ENCODE peak calls at places on chromosome 7, in six cellular contexts. One of them, this sample, is unnamed.

GRCh38 chr7:66099551-66100407 is 14.9 kb upstream of the CRCP start:
- DNase-seq in activated CD8-positive, alpha-beta T cell treated with anti-CD3 and anti-CD28 coated beads, Interleukin-2, amount 10 ng/mL, durations not matched to agents 7 days and 5 days: peak
- DNase-seq in naive thymus-derived CD8-positive, alpha-beta T cell: peak
- DNase-seq in CD4-positive, CD25-positive, alpha-beta regulatory T cell: peak
- DNase-seq in NCI-H1092: peak
- DNase-seq in germinal center: no peak
- DNase-seq in this sample: peak

GRCh38 chr7:55245271-55245723 is 119.8 kb upstream of the LANCL2 start:
- DNase-seq in naive thymus-derived CD8-positive, alpha-beta T cell: no peak
- DNase-seq in NCI-H1092: no peak
- DNase-seq in CD4-positive, CD25-positive, alpha-beta regulatory T cell: no peak
- DNase-seq in germinal center: no peak
- DNase-seq in activated CD8-positive, alpha-beta T cell treated with anti-CD3 and anti-CD28 coated beads, Interleukin-2, amount 10 ng/mL, durations not matched to agents 7 days and 5 days: peak
- DNase-seq in this sample: no peak

GRCh38 chr7:2943851-2944601 is 99.6 kb downstream of the CARD11 start:
- DNase-seq in NCI-H1092: no peak
- DNase-seq in naive thymus-derived CD8-positive, alpha-beta T cell: no peak
- DNase-seq in CD4-positive, CD25-positive, alpha-beta regulatory T cell: no peak
- DNase-seq in germinal center: no peak
- DNase-seq in activated CD8-positive, alpha-beta T cell treated with anti-CD3 and anti-CD28 coated beads, Interleukin-2, amount 10 ng/mL, durations not matched to agents 7 days and 5 days: no peak
- DNase-seq in this sample: no peak

GRCh38 chr7:128427289-128427891 is 17.6 kb upstream of the IMPDH1 start:
- DNase-seq in CD4-positive, CD25-positive, alpha-beta regulatory T cell: no peak
- DNase-seq in activated CD8-positive, alpha-beta T cell treated with anti-CD3 and anti-CD28 coated beads, Interleukin-2, amount 10 ng/mL, durations not matched to agents 7 days and 5 days: peak
- DNase-seq in naive thymus-derived CD8-positive, alpha-beta T cell: peak
- DNase-seq in NCI-H1092: peak
- DNase-seq in germinal center: peak
- DNase-seq in this sample: peak

GRCh38 chr7:48250441-48250951 is 79.2 kb downstream of the ABCA13 start:
- DNase-seq in activated CD8-positive, alpha-beta T cell treated with anti-CD3 and anti-CD28 coated beads, Interleukin-2, amount 10 ng/mL, durations not matched to agents 7 days and 5 days: no peak
- DNase-seq in NCI-H1092: no peak
- DNase-seq in germinal center: no peak
- DNase-seq in naive thymus-derived CD8-positive, alpha-beta T cell: no peak
- DNase-seq in CD4-positive, CD25-positive, alpha-beta regulatory T cell: no peak
- DNase-seq in this sample: no peak

GRCh38 chr7:131553906-131554305 is 2.5 kb downstream of the PODXL start:
- DNase-seq in activated CD8-positive, alpha-beta T cell treated with anti-CD3 and anti-CD28 coated beads, Interleukin-2, amount 10 ng/mL, durations not matched to agents 7 days and 5 days: no peak
- DNase-seq in CD4-positive, CD25-positive, alpha-beta regulatory T cell: no peak
- DNase-seq in germinal center: no peak
- DNase-seq in NCI-H1092: no peak
- DNase-seq in naive thymus-derived CD8-positive, alpha-beta T cell: no peak
- DNase-seq in this sample: no peak

GRCh38 chr7:142412551-142413193 is 154.8 kb upstream of the PRSS58 start:
- DNase-seq in germinal center: peak
- DNase-seq in naive thymus-derived CD8-positive, alpha-beta T cell: peak
- DNase-seq in NCI-H1092: no peak
- DNase-seq in CD4-positive, CD25-positive, alpha-beta regulatory T cell: peak
- DNase-seq in activated CD8-positive, alpha-beta T cell treated with anti-CD3 and anti-CD28 coated beads, Interleukin-2, amount 10 ng/mL, durations not matched to agents 7 days and 5 days: peak
- DNase-seq in this sample: peak

GRCh38 chr7:360454-361100 is 70.6 kb downstream of the FOXL3 start:
- DNase-seq in activated CD8-positive, alpha-beta T cell treated with anti-CD3 and anti-CD28 coated beads, Interleukin-2, amount 10 ng/mL, durations not matched to agents 7 days and 5 days: peak
- DNase-seq in NCI-H1092: no peak
- DNase-seq in germinal center: no peak
- DNase-seq in naive thymus-derived CD8-positive, alpha-beta T cell: peak
- DNase-seq in CD4-positive, CD25-positive, alpha-beta regulatory T cell: no peak
- DNase-seq in this sample: peak

GRCh38 chr7:23026164-23026563 is 12.2 kb upstream of the HYCC1 start:
- DNase-seq in naive thymus-derived CD8-positive, alpha-beta T cell: no peak
- DNase-seq in activated CD8-positive, alpha-beta T cell treated with anti-CD3 and anti-CD28 coated beads, Interleukin-2, amount 10 ng/mL, durations not matched to agents 7 days and 5 days: no peak
- DNase-seq in CD4-positive, CD25-positive, alpha-beta regulatory T cell: no peak
- DNase-seq in NCI-H1092: no peak
- DNase-seq in germinal center: no peak
- DNase-seq in this sample: no peak

GRCh38 chr7:21011153-21011552 is 224.5 kb upstream of the SP8 start:
- DNase-seq in naive thymus-derived CD8-positive, alpha-beta T cell: no peak
- DNase-seq in CD4-positive, CD25-positive, alpha-beta regulatory T cell: no peak
- DNase-seq in NCI-H1092: no peak
- DNase-seq in activated CD8-positive, alpha-beta T cell treated with anti-CD3 and anti-CD28 coated beads, Interleukin-2, amount 10 ng/mL, durations not matched to agents 7 days and 5 days: no peak
- DNase-seq in germinal center: no peak
- DNase-seq in this sample: no peak

GRCh38 chr7:54014765-54015164 is 527.4 kb upstream of the VSTM2A start:
- DNase-seq in activated CD8-positive, alpha-beta T cell treated with anti-CD3 and anti-CD28 coated beads, Interleukin-2, amount 10 ng/mL, durations not matched to agents 7 days and 5 days: no peak
- DNase-seq in CD4-positive, CD25-positive, alpha-beta regulatory T cell: no peak
- DNase-seq in naive thymus-derived CD8-positive, alpha-beta T cell: no peak
- DNase-seq in NCI-H1092: no peak
- DNase-seq in germinal center: no peak
- DNase-seq in this sample: no peak

GRCh38 chr7:281637-282036 is 8.3 kb upstream of the FOXL3 start:
- DNase-seq in germinal center: no peak
- DNase-seq in NCI-H1092: no peak
- DNase-seq in naive thymus-derived CD8-positive, alpha-beta T cell: no peak
- DNase-seq in activated CD8-positive, alpha-beta T cell treated with anti-CD3 and anti-CD28 coated beads, Interleukin-2, amount 10 ng/mL, durations not matched to agents 7 days and 5 days: no peak
- DNase-seq in CD4-positive, CD25-positive, alpha-beta regulatory T cell: no peak
- DNase-seq in this sample: no peak

GRCh38 chr7:103704701-103705100 is 258.7 kb upstream of the SLC26A5 start:
- DNase-seq in germinal center: no peak
- DNase-seq in activated CD8-positive, alpha-beta T cell treated with anti-CD3 and anti-CD28 coated beads, Interleukin-2, amount 10 ng/mL, durations not matched to agents 7 days and 5 days: no peak
- DNase-seq in NCI-H1092: peak
- DNase-seq in CD4-positive, CD25-positive, alpha-beta regulatory T cell: no peak
- DNase-seq in naive thymus-derived CD8-positive, alpha-beta T cell: no peak
- DNase-seq in this sample: no peak

GRCh38 chr7:130367088-130367755 is 13.1 kb upstream of the CPA1 start:
- DNase-seq in naive thymus-derived CD8-positive, alpha-beta T cell: peak
- DNase-seq in germinal center: no peak
- DNase-seq in activated CD8-positive, alpha-beta T cell treated with anti-CD3 and anti-CD28 coated beads, Interleukin-2, amount 10 ng/mL, durations not matched to agents 7 days and 5 days: peak
- DNase-seq in CD4-positive, CD25-positive, alpha-beta regulatory T cell: no peak
- DNase-seq in NCI-H1092: no peak
- DNase-seq in this sample: no peak

GRCh38 chr7:80900583-80901576 is 18.0 kb downstream of the SEMA3C start:
- DNase-seq in NCI-H1092: no peak
- DNase-seq in germinal center: no peak
- DNase-seq in naive thymus-derived CD8-positive, alpha-beta T cell: no peak
- DNase-seq in CD4-positive, CD25-positive, alpha-beta regulatory T cell: no peak
- DNase-seq in activated CD8-positive, alpha-beta T cell treated with anti-CD3 and anti-CD28 coated beads, Interleukin-2, amount 10 ng/mL, durations not matched to agents 7 days and 5 days: no peak
- DNase-seq in this sample: no peak

GRCh38 chr7:64863021-64863420 is 40.1 kb upstream of the ZNF273 start:
- DNase-seq in germinal center: no peak
- DNase-seq in activated CD8-positive, alpha-beta T cell treated with anti-CD3 and anti-CD28 coated beads, Interleukin-2, amount 10 ng/mL, durations not matched to agents 7 days and 5 days: no peak
- DNase-seq in naive thymus-derived CD8-positive, alpha-beta T cell: no peak
- DNase-seq in NCI-H1092: no peak
- DNase-seq in CD4-positive, CD25-positive, alpha-beta regulatory T cell: no peak
- DNase-seq in this sample: no peak

GRCh38 chr7:99514050-99514449 is 9.6 kb downstream of the ZKSCAN5 start:
- DNase-seq in naive thymus-derived CD8-positive, alpha-beta T cell: no peak
- DNase-seq in germinal center: no peak
- DNase-seq in activated CD8-positive, alpha-beta T cell treated with anti-CD3 and anti-CD28 coated beads, Interleukin-2, amount 10 ng/mL, durations not matched to agents 7 days and 5 days: no peak
- DNase-seq in CD4-positive, CD25-positive, alpha-beta regulatory T cell: no peak
- DNase-seq in NCI-H1092: no peak
- DNase-seq in this sample: no peak

GRCh38 chr7:151661556-151661955 is 141.9 kb upstream of the RHEB start:
- DNase-seq in NCI-H1092: no peak
- DNase-seq in CD4-positive, CD25-positive, alpha-beta regulatory T cell: no peak
- DNase-seq in germinal center: no peak
- DNase-seq in naive thymus-derived CD8-positive, alpha-beta T cell: no peak
- DNase-seq in activated CD8-positive, alpha-beta T cell treated with anti-CD3 and anti-CD28 coated beads, Interleukin-2, amount 10 ng/mL, durations not matched to agents 7 days and 5 days: no peak
- DNase-seq in this sample: no peak

GRCh38 chr7:99011706-99012404 is 132.1 kb downstream of the SMURF1 start:
- DNase-seq in naive thymus-derived CD8-positive, alpha-beta T cell: no peak
- DNase-seq in germinal center: no peak
- DNase-seq in NCI-H1092: no peak
- DNase-seq in CD4-positive, CD25-positive, alpha-beta regulatory T cell: no peak
- DNase-seq in activated CD8-positive, alpha-beta T cell treated with anti-CD3 and anti-CD28 coated beads, Interleukin-2, amount 10 ng/mL, durations not matched to agents 7 days and 5 days: no peak
- DNase-seq in this sample: no peak

GRCh38 chr7:43569424-43569823 is 13.5 kb upstream of the STK17A start:
- DNase-seq in naive thymus-derived CD8-positive, alpha-beta T cell: no peak
- DNase-seq in NCI-H1092: no peak
- DNase-seq in activated CD8-positive, alpha-beta T cell treated with anti-CD3 and anti-CD28 coated beads, Interleukin-2, amount 10 ng/mL, durations not matched to agents 7 days and 5 days: no peak
- DNase-seq in CD4-positive, CD25-positive, alpha-beta regulatory T cell: no peak
- DNase-seq in germinal center: no peak
- DNase-seq in this sample: no peak

GRCh38 chr7:90092467-90092866 is 61.8 kb upstream of the STEAP1 start:
- DNase-seq in germinal center: no peak
- DNase-seq in NCI-H1092: no peak
- DNase-seq in activated CD8-positive, alpha-beta T cell treated with anti-CD3 and anti-CD28 coated beads, Interleukin-2, amount 10 ng/mL, durations not matched to agents 7 days and 5 days: no peak
- DNase-seq in CD4-positive, CD25-positive, alpha-beta regulatory T cell: no peak
- DNase-seq in naive thymus-derived CD8-positive, alpha-beta T cell: no peak
- DNase-seq in this sample: no peak

GRCh38 chr7:28573751-28574295 is 161.5 kb downstream of the CREB5 start:
- DNase-seq in germinal center: peak
- DNase-seq in CD4-positive, CD25-positive, alpha-beta regulatory T cell: no peak
- DNase-seq in activated CD8-positive, alpha-beta T cell treated with anti-CD3 and anti-CD28 coated beads, Interleukin-2, amount 10 ng/mL, durations not matched to agents 7 days and 5 days: no peak
- DNase-seq in naive thymus-derived CD8-positive, alpha-beta T cell: no peak
- DNase-seq in NCI-H1092: peak
- DNase-seq in this sample: no peak

GRCh38 chr7:127047521-127047920 is 205.2 kb downstream of the GRM8 start:
- DNase-seq in activated CD8-positive, alpha-beta T cell treated with anti-CD3 and anti-CD28 coated beads, Interleukin-2, amount 10 ng/mL, durations not matched to agents 7 days and 5 days: no peak
- DNase-seq in CD4-positive, CD25-positive, alpha-beta regulatory T cell: no peak
- DNase-seq in naive thymus-derived CD8-positive, alpha-beta T cell: no peak
- DNase-seq in NCI-H1092: no peak
- DNase-seq in germinal center: no peak
- DNase-seq in this sample: no peak

GRCh38 chr7:94557211-94557610 is 47.6 kb downstream of the CASD1 start:
- DNase-seq in germinal center: no peak
- DNase-seq in naive thymus-derived CD8-positive, alpha-beta T cell: no peak
- DNase-seq in NCI-H1092: no peak
- DNase-seq in activated CD8-positive, alpha-beta T cell treated with anti-CD3 and anti-CD28 coated beads, Interleukin-2, amount 10 ng/mL, durations not matched to agents 7 days and 5 days: no peak
- DNase-seq in CD4-positive, CD25-positive, alpha-beta regulatory T cell: no peak
- DNase-seq in this sample: no peak

GRCh38 chr7:121873795-121874194 is 834 bp downstream of the PTPRZ1 start:
- DNase-seq in germinal center: no peak
- DNase-seq in NCI-H1092: no peak
- DNase-seq in naive thymus-derived CD8-positive, alpha-beta T cell: no peak
- DNase-seq in CD4-positive, CD25-positive, alpha-beta regulatory T cell: no peak
- DNase-seq in activated CD8-positive, alpha-beta T cell treated with anti-CD3 and anti-CD28 coated beads, Interleukin-2, amount 10 ng/mL, durations not matched to agents 7 days and 5 days: no peak
- DNase-seq in this sample: no peak

GRCh38 chr7:42017356-42017986 is 219.5 kb downstream of the GLI3 start:
- DNase-seq in naive thymus-derived CD8-positive, alpha-beta T cell: no peak
- DNase-seq in activated CD8-positive, alpha-beta T cell treated with anti-CD3 and anti-CD28 coated beads, Interleukin-2, amount 10 ng/mL, durations not matched to agents 7 days and 5 days: no peak
- DNase-seq in CD4-positive, CD25-positive, alpha-beta regulatory T cell: no peak
- DNase-seq in germinal center: peak
- DNase-seq in NCI-H1092: no peak
- DNase-seq in this sample: no peak

GRCh38 chr7:102415685-102416225 is 17.6 kb upstream of the ORAI2 start:
- DNase-seq in NCI-H1092: no peak
- DNase-seq in germinal center: peak
- DNase-seq in CD4-positive, CD25-positive, alpha-beta regulatory T cell: no peak
- DNase-seq in naive thymus-derived CD8-positive, alpha-beta T cell: peak
- DNase-seq in activated CD8-positive, alpha-beta T cell treated with anti-CD3 and anti-CD28 coated beads, Interleukin-2, amount 10 ng/mL, durations not matched to agents 7 days and 5 days: peak
- DNase-seq in this sample: no peak

This sample was measured in Jurkat, Clone E6-1.